ENCODE peak calls at places on chromosomes 6 and 20, in six cellular contexts. One of them, this sample, is unnamed.

GRCh38 chr6:21679761-21680265 is 86.3 kb downstream of the SOX4 start:
- DNase-seq in Right ventricle myocardium superior: no peak
- DNase-seq in GOT3: peak; percentile 10
- DNase-seq in AG04450: peak; percentile 51
- DNase-seq in activated CD4-positive, alpha-beta T cell treated with anti-CD3 and anti-CD28 coated beads, Interleukin-2, amount 10 ng/mL, durations not matched to agents 7 days and 5 days: no peak
- DNase-seq in mesothelial cell of epicardium: no peak
- DNase-seq in this sample: no peak

GRCh38 chr6:170280689-170281045 is 10.2 kb downstream of the DLL1 start:
- DNase-seq in GOT3: no peak
- DNase-seq in Right ventricle myocardium superior: no peak
- DNase-seq in mesothelial cell of epicardium: no peak
- DNase-seq in activated CD4-positive, alpha-beta T cell treated with anti-CD3 and anti-CD28 coated beads, Interleukin-2, amount 10 ng/mL, durations not matched to agents 7 days and 5 days: no peak
- DNase-seq in AG04450: no peak
- DNase-seq in this sample: no peak

GRCh38 chr6:30645989-30646388 is 944 bp upstream of the C6orf136 start:
- DNase-seq in AG04450: no peak
- DNase-seq in activated CD4-positive, alpha-beta T cell treated with anti-CD3 and anti-CD28 coated beads, Interleukin-2, amount 10 ng/mL, durations not matched to agents 7 days and 5 days: no peak
- DNase-seq in mesothelial cell of epicardium: no peak
- DNase-seq in GOT3: no peak
- DNase-seq in Right ventricle myocardium superior: no peak
- DNase-seq in this sample: no peak

GRCh38 chr20:6616421-6616820 is 151.1 kb upstream of the BMP2 start:
- DNase-seq in mesothelial cell of epicardium: no peak
- DNase-seq in activated CD4-positive, alpha-beta T cell treated with anti-CD3 and anti-CD28 coated beads, Interleukin-2, amount 10 ng/mL, durations not matched to agents 7 days and 5 days: no peak
- DNase-seq in AG04450: no peak
- DNase-seq in Right ventricle myocardium superior: no peak
- DNase-seq in GOT3: no peak
- DNase-seq in this sample: no peak

GRCh38 chr6:133892444-133893323 is 3.8 kb downstream of the TCF21 start:
- DNase-seq in Right ventricle myocardium superior: no peak
- DNase-seq in GOT3: no peak
- DNase-seq in AG04450: no peak
- DNase-seq in mesothelial cell of epicardium: no peak
- DNase-seq in activated CD4-positive, alpha-beta T cell treated with anti-CD3 and anti-CD28 coated beads, Interleukin-2, amount 10 ng/mL, durations not matched to agents 7 days and 5 days: no peak
- DNase-seq in this sample: no peak

GRCh38 chr6:5132741-5133140 is 47.6 kb downstream of the PPP1R3G start:
- DNase-seq in activated CD4-positive, alpha-beta T cell treated with anti-CD3 and anti-CD28 coated beads, Interleukin-2, amount 10 ng/mL, durations not matched to agents 7 days and 5 days: no peak
- DNase-seq in Right ventricle myocardium superior: peak; percentile 85
- DNase-seq in mesothelial cell of epicardium: no peak
- DNase-seq in AG04450: peak; percentile 91
- DNase-seq in GOT3: no peak
- DNase-seq in this sample: no peak

GRCh38 chr6:51927450-51927849 is 160.0 kb downstream of the PKHD1 start:
- DNase-seq in activated CD4-positive, alpha-beta T cell treated with anti-CD3 and anti-CD28 coated beads, Interleukin-2, amount 10 ng/mL, durations not matched to agents 7 days and 5 days: no peak
- DNase-seq in Right ventricle myocardium superior: no peak
- DNase-seq in GOT3: no peak
- DNase-seq in AG04450: no peak
- DNase-seq in mesothelial cell of epicardium: no peak
- DNase-seq in this sample: no peak

GRCh38 chr6:4962905-4963304 is 40.9 kb downstream of the RPP40 start:
- DNase-seq in AG04450: no peak
- DNase-seq in GOT3: no peak
- DNase-seq in mesothelial cell of epicardium: no peak
- DNase-seq in Right ventricle myocardium superior: no peak
- DNase-seq in activated CD4-positive, alpha-beta T cell treated with anti-CD3 and anti-CD28 coated beads, Interleukin-2, amount 10 ng/mL, durations not matched to agents 7 days and 5 days: no peak
- DNase-seq in this sample: no peak

GRCh38 chr6:30683137-30683979 is 3.1 kb downstream of the PPP1R18 start:
- DNase-seq in Right ventricle myocardium superior: no peak
- DNase-seq in AG04450: no peak
- DNase-seq in mesothelial cell of epicardium: no peak
- DNase-seq in GOT3: no peak
- DNase-seq in activated CD4-positive, alpha-beta T cell treated with anti-CD3 and anti-CD28 coated beads, Interleukin-2, amount 10 ng/mL, durations not matched to agents 7 days and 5 days: peak; percentile 25
- DNase-seq in this sample: no peak

GRCh38 chr6:157527471-157527907 is 146.5 kb downstream of the ZDHHC14 start:
- DNase-seq in GOT3: no peak
- DNase-seq in activated CD4-positive, alpha-beta T cell treated with anti-CD3 and anti-CD28 coated beads, Interleukin-2, amount 10 ng/mL, durations not matched to agents 7 days and 5 days: peak; percentile 66
- DNase-seq in AG04450: no peak
- DNase-seq in Right ventricle myocardium superior: no peak
- DNase-seq in mesothelial cell of epicardium: no peak
- DNase-seq in this sample: peak; percentile 20

GRCh38 chr20:37316116-37316774 is 26.8 kb downstream of the MANBAL start:
- DNase-seq in Right ventricle myocardium superior: no peak
- DNase-seq in AG04450: no peak
- DNase-seq in mesothelial cell of epicardium: no peak
- DNase-seq in GOT3: no peak
- DNase-seq in activated CD4-positive, alpha-beta T cell treated with anti-CD3 and anti-CD28 coated beads, Interleukin-2, amount 10 ng/mL, durations not matched to agents 7 days and 5 days: peak; percentile 46
- DNase-seq in this sample: no peak

This sample was measured in smooth muscle cell of the brain vasculature.